ENCODE peak calls at places on chromosomes 6 and 20, in four cellular contexts. V is mucosa of descending colon, K is RWPE2, Z is GM23338. S is an unnamed sample.

GRCh38 chr6:47061631-47062300 is 19.6 kb upstream of the ADGRF1 start:
- DNase-seq in K (no peak), V (no peak), Z (no peak), S (no peak)

GRCh38 chr20:19779634-19780033 is 21.6 kb downstream of the RIN2 start:
- DNase-seq in V (no peak), K (no peak), Z (no peak), S (no peak)

GRCh38 chr20:11777861-11778570 is 139.7 kb upstream of the BTBD3 start:
- DNase-seq in K (no peak), V (no peak), Z (no peak), S (peak; percentile 32)

GRCh38 chr6:108157234-108157971 is 8.4 kb upstream of the NR2E1 start:
- DNase-seq in V (no peak), K (no peak), Z (peak; percentile 70), S (no peak)

GRCh38 chr20:23101696-23102095 is 15.6 kb upstream of the CD93 start:
- DNase-seq in V (no peak), K (no peak), Z (no peak), S (no peak)

GRCh38 chr6:28811873-28812272 is 111.9 kb downstream of the TRIM27 start:
- DNase-seq in Z (peak; percentile 56), K (no peak), V (no peak), S (no peak)

GRCh38 chr6:17086469-17086868 is 15.4 kb upstream of the STMND1 start:
- DNase-seq in V (no peak), K (peak; percentile 63), Z (peak; percentile 68), S (peak; percentile 77)

GRCh38 chr6:16690244-16691142 is 70.8 kb downstream of the ATXN1 start:
- DNase-seq in V (no peak), K (no peak), Z (no peak), S (no peak)

GRCh38 chr6:6315660-6316059 is 4.8 kb downstream of the F13A1 start:
- DNase-seq in K (no peak), V (no peak), Z (peak; percentile 79), S (peak; percentile 43)

GRCh38 chr6:135291288-135292116 is 110.4 kb downstream of the MYB start:
- DNase-seq in K (no peak), Z (no peak), V (no peak), S (peak; percentile 40)

GRCh38 chr6:140736227-140736626 is 1361.8 kb upstream of the CITED2 start:
- DNase-seq in Z (no peak), K (no peak), V (no peak), S (peak; percentile 54)

GRCh38 chr6:100475554-100476325 is 11.0 kb upstream of the SIM1 start:
- DNase-seq in K (no peak), Z (no peak), V (no peak), S (no peak)

GRCh38 chr6:116263353-116263752 is 9.5 kb upstream of the TSPYL4 start:
- DNase-seq in Z (no peak), V (no peak), K (no peak), S (no peak)

GRCh38 chr6:16700202-16700997 is 60.9 kb downstream of the ATXN1 start:
- DNase-seq in K (no peak), Z (peak; percentile 41), V (no peak), S (peak; percentile 43)

GRCh38 chr6:170529839-170530520 is 23.1 kb downstream of the PSMB1 start:
- DNase-seq in V (peak; percentile 75), Z (peak; percentile 84), K (no peak), S (peak; percentile 80)

GRCh38 chr6:16752206-16752867 is 8.9 kb downstream of the ATXN1 start:
- DNase-seq in K (no peak), Z (no peak), V (no peak), S (peak; percentile 91)

GRCh38 chr20:3785240-3786125 is 1.1 kb downstream of the CENPB start:
- DNase-seq in V (peak; percentile 55), Z (peak; percentile 62), K (no peak), S (peak; percentile 11)

GRCh38 chr20:59783020-59784010 is 150.1 kb downstream of the SYCP2 start:
- DNase-seq in V (peak; percentile 66), K (peak; percentile 82), Z (peak; percentile 89), S (peak; percentile 32)

GRCh38 chr6:72321741-72322140 is 300.1 kb upstream of the KCNQ5 start:
- DNase-seq in Z (no peak), K (no peak), V (no peak), S (peak; percentile 47)

GRCh38 chr6:108960601-108961000 is 112.4 kb downstream of the ARMC2 start:
- DNase-seq in V (no peak), Z (no peak), K (no peak), S (no peak)

GRCh38 chr20:53842301-53843099 is 227.9 kb downstream of the BCAS1 start:
- DNase-seq in Z (no peak), V (no peak), K (no peak), S (no peak)

GRCh38 chr6:60643870-60644269 is 1642.2 kb downstream of the KHDRBS2 start:
- DNase-seq in K (no peak), V (no peak), Z (peak; percentile 17), S (no peak)

GRCh38 chr20:64188071-64188470 is 23.8 kb downstream of the MYT1 start:
- DNase-seq in V (no peak), Z (peak; percentile 21), K (no peak), S (no peak)

DNA sequence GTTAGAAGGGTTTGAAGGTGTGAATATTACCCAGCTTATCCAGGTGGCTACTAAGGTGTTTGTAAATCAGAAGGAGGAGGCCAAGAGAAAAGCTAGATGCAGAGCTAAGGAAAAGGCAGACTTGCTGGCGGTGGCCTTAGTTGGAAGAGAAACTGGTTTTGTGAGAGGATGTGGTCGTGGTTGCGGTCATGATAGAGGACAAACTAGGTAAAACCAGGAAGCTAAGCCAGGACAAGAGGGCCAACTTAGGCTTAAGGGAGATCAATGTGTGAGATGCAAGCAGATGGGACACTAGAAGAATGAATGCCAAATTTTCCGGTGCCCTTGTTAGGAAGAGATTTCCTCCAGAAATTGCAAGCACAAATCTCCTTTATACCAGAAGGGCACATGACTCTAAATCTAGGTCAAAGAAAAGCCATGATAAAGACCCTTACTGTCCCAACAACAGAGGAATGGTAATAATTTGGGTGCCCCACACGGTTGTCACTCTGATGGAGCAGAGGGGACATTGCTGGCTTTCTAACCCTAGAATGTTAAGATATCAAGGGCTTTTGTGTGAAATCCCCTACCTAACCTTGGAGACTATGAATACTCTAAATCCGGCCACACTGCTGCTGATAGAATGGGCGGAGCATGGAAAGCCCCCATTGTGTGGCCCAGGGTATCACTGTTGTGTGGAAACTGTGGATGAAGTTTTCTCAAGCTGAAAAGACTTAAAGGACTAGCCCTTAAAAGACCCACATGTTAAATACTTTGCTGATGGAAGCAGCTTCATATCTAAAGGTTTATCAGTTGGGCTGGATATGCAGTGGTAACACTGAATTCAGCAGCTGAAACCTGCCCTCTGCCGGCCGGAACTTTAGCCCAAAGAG is 7.8 kb downstream of the IL22RA2 start:
- DNase-seq in V (peak; percentile 73), Z (no peak), K (no peak), S (no peak)
- TF ChIP-seq CTCF in V (no peak), Z (peak; percentile 18), K (peak; percentile 52), S (no peak)

GRCh38 chr6:105595829-105596228 is 192.9 kb upstream of the PREP start:
- DNase-seq in Z (no peak), V (no peak), K (no peak), S (no peak)
- H3K4me3 ChIP-seq in Z (no peak overlapping the region), V (no peak overlapping the region), K (no peak overlapping the region), S (no peak overlapping the region)

GRCh38 chr6:75563032-75563431 is 38.6 kb upstream of the SENP6 start:
- DNase-seq in V (no peak), K (no peak), Z (peak; percentile 83), S (peak; percentile 34)
- TF ChIP-seq CTCF in V (no peak), K (peak; percentile 20), Z (peak; percentile 62), S (peak; percentile 51)

GRCh38 chr6:127342296-127342945 is 988 bp downstream of the ECHDC1 start:
- DNase-seq in V (no peak), K (no peak), Z (peak; percentile 78), S (peak; percentile 64)

GRCh38 chr6:127342946-127343752 is at the start of gene ECHDC1:
- DNase-seq in Z (peak; percentile 79), K (peak; percentile 61), V (peak; percentile 77), S (peak; percentile 78)

GRCh38 chr6:127338936-127339335 is 4.5 kb downstream of the ECHDC1 start:
- DNase-seq in V (no peak), K (no peak), Z (no peak), S (no peak)

GRCh38 chr6:127341471-127342202 is 1.8 kb downstream of the ECHDC1 start:
- DNase-seq in K (no peak), V (no peak), Z (no peak), S (no peak)

DNA sequence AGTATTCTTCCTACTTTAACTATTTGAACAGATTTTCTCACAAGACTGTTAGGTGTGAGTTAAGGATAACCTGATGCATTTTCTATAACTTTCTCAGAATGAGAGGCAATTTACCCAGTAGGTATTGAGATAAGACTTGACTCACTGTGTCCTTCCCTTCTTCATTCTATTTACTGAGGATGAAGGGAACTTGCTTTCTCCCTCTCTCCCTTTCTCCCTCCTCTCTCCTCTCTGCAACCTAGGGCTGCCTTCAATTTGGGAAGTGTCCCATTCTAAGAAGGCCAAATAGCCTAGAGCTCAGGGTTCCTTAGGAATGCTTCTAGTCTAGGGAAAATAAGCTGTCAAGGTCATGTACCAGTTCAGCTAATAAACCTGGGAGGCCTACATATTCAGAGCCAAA is 3.2 kb downstream of the ECHDC1 start:
- DNase-seq in K (no peak), Z (no peak), V (no peak), S (no peak)
- H3K4me3 ChIP-seq in K (no peak overlapping the region), Z (peak overlapping the region; percentile 64), V (no peak overlapping the region), S (no peak overlapping the region)

GRCh38 chr6:24856954-24857670 is 58.4 kb upstream of the ARMH2 start:
- DNase-seq in K (no peak), Z (no peak), V (no peak), S (no peak)

GRCh38 chr6:24855389-24856245 is 56.9 kb upstream of the ARMH2 start:
- DNase-seq in V (peak; percentile 31), Z (peak; percentile 85), K (no peak), S (peak; percentile 77)

GRCh38 chr6:24854077-24854670 is 55.5 kb upstream of the ARMH2 start:
- DNase-seq in V (no peak), K (no peak), Z (no peak), S (no peak)

GRCh38 chr6:24858154-24858801 is 59.6 kb upstream of the ARMH2 start:
- DNase-seq in Z (no peak), V (no peak), K (no peak), S (no peak)

GRCh38 chr6:24856246-24856599 is 57.5 kb upstream of the ARMH2 start:
- DNase-seq in Z (no peak), V (no peak), K (no peak), S (no peak)
- TF ChIP-seq CTCF in Z (no peak), V (no peak), K (peak; percentile 60), S (no peak)

DNA sequence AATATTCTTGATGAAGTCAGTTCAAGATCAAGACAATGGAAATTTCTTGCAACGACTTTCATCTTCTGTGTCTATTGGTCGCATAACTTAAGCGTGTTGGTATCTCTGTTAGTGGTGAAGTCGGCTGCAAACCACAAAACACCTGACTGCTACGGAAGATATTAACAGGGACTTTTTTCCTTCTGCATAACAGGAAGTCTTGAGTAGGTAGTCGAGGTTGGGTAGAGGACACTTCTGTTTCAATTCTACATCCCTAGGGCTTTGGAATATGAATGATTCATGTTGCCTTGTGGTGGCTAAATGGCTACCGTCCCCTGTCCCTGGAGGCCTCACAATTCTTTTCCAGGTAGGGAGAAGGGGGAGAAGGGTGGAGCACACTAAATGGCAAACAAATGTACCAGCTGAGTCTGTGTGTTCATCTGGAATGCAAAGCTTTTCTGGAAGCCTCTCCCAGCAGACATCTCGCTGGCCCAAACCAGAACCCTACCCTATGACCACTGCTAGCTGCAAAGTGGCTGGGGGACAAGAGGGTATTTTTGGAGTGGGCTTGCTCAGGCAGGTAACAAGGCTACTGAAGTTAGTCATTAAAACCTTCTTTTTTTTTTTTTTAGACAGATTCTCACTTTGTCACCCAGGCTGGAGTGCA is 34.6 kb upstream of the NKX2-2 start:
- DNase-seq in K (no peak), V (no peak), Z (no peak), S (no peak)
- H3K4me3 ChIP-seq in K (no peak overlapping the region), V (no peak overlapping the region), Z (no peak overlapping the region), S (no peak overlapping the region)